ENCODE peak calls at places on chromosomes 3 and 15, in four cellular contexts. K, A, T and Q are unnamed samples.

GRCh38 chr3:130894873-130895330 is 1.0 kb downstream of the ATP2C1 start:
- DNase-seq in K (no peak), T (no peak), A (no peak), Q (no peak)

GRCh38 chr15:48144889-48145288 is 24.1 kb downstream of the SLC24A5 start:
- DNase-seq in T (no peak), K (no peak), A (no peak), Q (no peak)

GRCh38 chr3:52211268-52211891 is 13.4 kb downstream of the ALAS1 start:
- DNase-seq in T (no peak), A (no peak), K (no peak), Q (no peak)

GRCh38 chr15:37016287-37016686 is 84.1 kb downstream of the MEIS2 start:
- DNase-seq in A (no peak), K (no peak), T (no peak), Q (no peak)

GRCh38 chr15:90871097-90871715 is 2.8 kb downstream of the FURIN start:
- DNase-seq in A (no peak), T (peak), K (peak), Q (no peak)

GRCh38 chr15:59794229-59794886 is 105.2 kb upstream of the BNIP2 start:
- DNase-seq in T (no peak), K (no peak), A (no peak), Q (no peak)

GRCh38 chr3:126125341-126125740 is 41.4 kb upstream of the SLC41A3 start:
- DNase-seq in T (no peak), K (no peak), A (no peak), Q (no peak)

GRCh38 chr15:70244978-70245542 is 147.3 kb upstream of the TLE3 start:
- DNase-seq in T (no peak), A (no peak), K (no peak), Q (no peak)

GRCh38 chr3:131107637-131108433 is 81.2 kb downstream of the NEK11 start:
- DNase-seq in A (no peak), T (no peak), K (no peak), Q (peak)

GRCh38 chr3:69823710-69824109 is 84.4 kb downstream of the MITF start:
- DNase-seq in K (no peak), T (no peak), A (no peak), Q (no peak)

GRCh38 chr3:44926172-44926571 is 49.8 kb downstream of the ZDHHC3 start:
- DNase-seq in A (no peak), K (no peak), T (no peak), Q (no peak)

GRCh38 chr3:184257083-184257915 is 4.1 kb downstream of the CAMK2N2 start:
- DNase-seq in K (no peak), T (no peak), A (no peak), Q (no peak)

GRCh38 chr15:25554640-25555039 is 115.8 kb upstream of the UBE3A start:
- DNase-seq in T (no peak), K (no peak), A (no peak), Q (no peak)

GRCh38 chr15:28123408-28124023 is 24.4 kb upstream of the OCA2 start:
- DNase-seq in T (peak), A (peak), K (peak), Q (peak)

GRCh38 chr15:66923438-66923881 is 141.9 kb upstream of the SMAD3 start:
- DNase-seq in K (no peak), T (no peak), A (no peak), Q (no peak)

GRCh38 chr3:195905970-195906864 is 2.1 kb downstream of the TNK2 start:
- DNase-seq in T (no peak), K (no peak), A (peak), Q (peak)

GRCh38 chr3:109806929-109807328 is 469.6 kb upstream of the DPPA4 start:
- DNase-seq in A (no peak), K (no peak), T (no peak), Q (no peak)

GRCh38 chr3:170640737-170641171 is 54.9 kb upstream of the SLC7A14 start:
- DNase-seq in A (no peak), K (peak), T (no peak), Q (no peak)

GRCh38 chr3:138409171-138409570 is 25.2 kb upstream of the ESYT3 start:
- DNase-seq in A (no peak), K (no peak), T (no peak), Q (no peak)

GRCh38 chr3:46133285-46133684 is 74.8 kb downstream of the CCR1 start:
- DNase-seq in T (no peak), K (no peak), A (no peak), Q (no peak)

GRCh38 chr15:87570186-87570585 is 686.4 kb downstream of the NTRK3 start:
- DNase-seq in K (no peak), T (no peak), A (no peak), Q (no peak)